ENCODE peak calls at places on chromosomes 1 and 21, in six cellular contexts. T is heart left ventricle, Y is spleen, U is RWPE1, O is brain microvascular endothelial cell, J is sigmoid colon. Q is an unnamed sample.

GRCh38 chr1:161440312-161440894 is 64.9 kb upstream of the FCGR2A start:
- DNase-seq in T (peak), O (no peak), J (peak), Y (peak), U (peak), Q (no peak)

GRCh38 chr1:167693425-167694045 is 28.2 kb upstream of the MPZL1 start:
- DNase-seq in J (no peak), O (no peak), U (no peak), T (no peak), Y (no peak), Q (no peak)

GRCh38 chr1:160436975-160437374 is 36.6 kb downstream of the VANGL2 start:
- DNase-seq in J (no peak), U (no peak), T (no peak), Y (no peak), O (no peak), Q (no peak)

GRCh38 chr1:99170516-99170915 is 93.8 kb upstream of the PLPPR4 start:
- DNase-seq in U (peak), Y (no peak), O (no peak), J (no peak), T (no peak), Q (no peak)

GRCh38 chr1:92832537-92833160 is 809 bp downstream of the RPL5 start:
- DNase-seq in O (no peak), T (no peak), J (no peak), U (no peak), Y (no peak), Q (no peak)

GRCh38 chr1:53697671-53698380 is 41.1 kb downstream of the GLIS1 start:
- DNase-seq in T (no peak), J (peak), U (no peak), Y (peak), O (peak), Q (no peak)

GRCh38 chr1:118618618-118619340 is 369.4 kb downstream of the TBX15 start:
- DNase-seq in Y (no peak), T (no peak), J (no peak), U (no peak), O (no peak), Q (no peak)

GRCh38 chr1:229339520-229339919 is 3.3 kb downstream of the CCSAP start:
- DNase-seq in J (no peak), U (no peak), O (no peak), Y (no peak), T (no peak), Q (no peak)

GRCh38 chr21:42191978-42192595 is 26.9 kb upstream of the ABCG1 start:
- DNase-seq in J (no peak), T (no peak), Y (no peak), O (no peak), U (no peak), Q (no peak)

GRCh38 chr21:42191064-42191463 is 27.9 kb upstream of the ABCG1 start:
- DNase-seq in J (no peak), O (no peak), T (no peak), Y (no peak), U (no peak), Q (no peak)

GRCh38 chr21:42193721-42194120 is 25.2 kb upstream of the ABCG1 start:
- DNase-seq in O (no peak), T (no peak), Y (no peak), J (no peak), U (no peak), Q (no peak)

GRCh38 chr21:42194863-42195262 is 24.1 kb upstream of the ABCG1 start:
- DNase-seq in T (no peak), U (no peak), J (no peak), O (no peak), Y (no peak), Q (no peak)

DNA sequence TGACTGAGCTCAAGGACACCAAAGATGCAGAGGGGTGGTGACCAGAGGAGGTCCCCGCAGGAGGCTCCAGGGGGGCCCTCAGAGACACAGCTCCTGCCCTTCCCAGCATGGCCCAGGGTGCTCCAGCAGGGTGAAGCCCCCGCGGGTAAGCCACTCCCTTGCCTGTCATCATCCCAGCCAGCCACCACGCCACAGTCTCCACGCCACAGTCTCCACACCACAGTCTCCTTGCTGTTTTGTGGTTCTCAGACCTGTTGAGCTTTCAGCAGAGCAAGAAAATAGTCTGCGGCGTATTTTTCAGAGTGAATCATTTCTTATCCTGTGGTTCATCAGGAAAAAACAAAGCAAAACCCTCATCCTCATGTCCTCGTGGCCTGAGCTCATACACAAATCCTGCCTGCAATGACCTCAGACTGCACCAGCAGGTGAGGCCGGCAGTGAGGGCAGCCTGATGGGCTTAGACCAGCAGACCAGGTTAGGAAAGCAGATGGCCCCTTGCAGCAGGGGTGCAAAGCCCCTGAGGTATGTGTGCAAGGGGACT is 25.7 kb upstream of the ABCG1 start:
- DNase-seq in O (peak), Y (no peak), T (no peak), J (no peak), U (no peak), Q (no peak)
- H3K27ac ChIP-seq in O (no peak), Y (no peak), T (no peak), J (no peak), U (peak), Q (no peak)

DNA sequence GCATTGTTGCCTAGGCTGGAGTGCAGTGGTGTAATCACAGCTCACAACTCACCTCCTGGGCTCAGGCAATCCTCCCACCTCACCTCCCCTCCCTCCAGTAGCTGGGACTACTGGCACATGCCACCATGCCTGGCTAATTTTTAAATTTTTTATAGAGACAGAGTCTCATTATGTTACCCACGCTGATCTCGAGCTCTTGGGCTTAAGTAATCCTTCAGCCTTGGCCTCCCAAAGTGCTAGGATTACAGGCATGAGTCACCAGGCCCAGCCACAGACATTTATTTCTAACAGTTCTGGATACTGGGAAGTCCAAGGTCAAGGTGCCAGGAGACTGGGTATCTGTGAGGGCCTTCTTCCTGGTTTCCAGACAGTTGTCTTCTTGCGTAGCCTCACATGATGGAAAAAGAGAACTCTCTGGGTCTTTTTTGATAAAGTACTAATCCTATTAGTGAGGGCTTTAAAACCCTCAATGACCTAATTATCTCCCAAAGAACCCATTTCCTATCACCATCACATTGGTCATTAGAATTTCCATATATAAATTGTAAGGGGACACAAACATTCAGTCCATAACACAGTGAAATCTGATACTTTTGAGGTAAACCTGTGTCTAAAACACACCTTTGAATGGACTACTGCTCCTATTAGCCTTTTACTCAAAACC is 67.9 kb downstream of the PHACTR4 start:
- DNase-seq in O (peak), Y (no peak), U (no peak), J (no peak), T (peak), Q (no peak)
- H3K27ac ChIP-seq in O (peak), Y (peak), U (peak), J (peak), T (peak), Q (no peak)

DNA sequence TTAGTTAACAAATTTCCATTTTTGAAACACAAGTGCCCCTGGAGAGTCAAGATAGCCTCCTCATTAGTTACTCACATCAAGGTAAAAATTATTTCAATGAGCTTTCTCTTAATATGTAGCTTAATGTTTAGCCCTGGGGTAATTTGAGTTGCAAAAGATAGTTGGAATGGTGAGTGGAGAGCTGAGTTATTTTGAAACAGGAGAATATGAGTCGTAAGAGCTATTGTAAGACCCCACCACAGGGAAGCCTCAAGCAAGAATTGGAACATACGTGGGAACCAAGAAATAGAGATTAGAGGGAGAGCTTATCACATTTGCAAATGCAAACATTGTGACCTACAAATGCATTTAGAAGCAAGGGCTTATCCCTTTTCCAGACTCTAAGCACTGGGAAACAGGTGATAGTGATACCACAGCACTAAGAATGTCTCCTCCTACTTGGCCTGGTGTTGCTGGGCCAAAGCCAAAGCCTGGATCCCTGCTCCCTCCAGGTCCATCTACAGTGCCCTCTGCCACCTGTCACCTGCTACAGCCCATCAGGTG is 635.1 kb downstream of the PTPRC start:
- DNase-seq in Y (no peak), O (no peak), J (no peak), T (no peak), U (peak), Q (no peak)
- H3K27ac ChIP-seq in Y (no peak), O (no peak), J (no peak), T (no peak), U (no peak), Q (no peak)

GRCh38 chr1:33257759-33258712 is 1.7 kb downstream of the ZNF362 start:
- DNase-seq in O (no peak), U (no peak), Y (no peak), J (no peak), T (no peak), Q (no peak)

GRCh38 chr1:33256701-33257387 is 552 bp downstream of the ZNF362 start:
- DNase-seq in Y (peak), T (peak), J (no peak), U (peak), O (peak), Q (no peak)

GRCh38 chr1:33256335-33256700 is at the start of gene ZNF362:
- DNase-seq in Y (peak), T (peak), U (peak), O (peak), J (no peak), Q (peak)

GRCh38 chr1:33258788-33259274 is 2.5 kb downstream of the ZNF362 start:
- DNase-seq in O (no peak), Y (no peak), T (no peak), U (no peak), J (no peak), Q (no peak)

GRCh38 chr1:33257388-33257758 is 1.1 kb downstream of the ZNF362 start:
- DNase-seq in O (no peak), T (no peak), Y (no peak), J (no peak), U (no peak), Q (no peak)
- H3K27ac ChIP-seq in O (peak), T (peak), Y (peak), J (peak), U (peak), Q (peak)

GRCh38 chr1:236808564-236809130 is 13.6 kb downstream of the MTR start:
- DNase-seq in Y (no peak), J (no peak), O (no peak), U (no peak), T (no peak), Q (no peak)
- H3K27ac ChIP-seq in Y (no peak), J (no peak), O (no peak), U (no peak), T (peak), Q (no peak)

GRCh38 chr21:43735236-43736091 is 16.5 kb downstream of the PDXK start:
- DNase-seq in Y (no peak), O (no peak), U (no peak), T (no peak), J (peak), Q (no peak)

GRCh38 chr21:43734131-43734634 is 15.3 kb downstream of the PDXK start:
- DNase-seq in T (no peak), Y (no peak), O (no peak), U (no peak), J (no peak), Q (no peak)

GRCh38 chr21:43733529-43734071 is 14.7 kb downstream of the PDXK start:
- DNase-seq in J (no peak), U (peak), O (no peak), Y (no peak), T (peak), Q (no peak)

GRCh38 chr21:43736224-43736883 is 17.4 kb downstream of the PDXK start:
- DNase-seq in U (no peak), Y (no peak), J (peak), T (no peak), O (no peak), Q (no peak)

DNA sequence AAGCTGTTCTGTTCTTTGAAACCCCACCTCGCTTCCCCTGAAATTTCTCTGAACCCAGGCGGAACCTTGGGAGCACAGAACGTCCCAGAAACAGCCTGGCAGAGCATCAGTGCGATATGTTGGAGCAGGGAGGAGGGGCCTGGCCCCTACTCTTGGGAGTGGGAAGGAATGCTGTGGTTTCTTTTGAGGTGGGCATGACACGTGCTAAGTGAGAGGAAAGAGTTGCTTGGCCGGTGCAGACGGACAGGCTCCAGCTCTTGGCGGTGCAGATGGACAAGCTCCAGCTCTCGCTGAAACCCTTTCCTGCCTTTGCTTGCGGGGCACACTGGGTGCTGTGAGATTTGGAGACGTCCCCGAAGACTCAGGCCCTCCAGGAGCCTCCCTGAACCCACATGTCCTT is 15.9 kb downstream of the PDXK start:
- DNase-seq in T (no peak), J (peak), Y (no peak), U (no peak), O (no peak), Q (no peak)
- H3K27ac ChIP-seq in T (no peak), J (no peak), Y (no peak), U (peak), O (no peak), Q (peak)

DNA sequence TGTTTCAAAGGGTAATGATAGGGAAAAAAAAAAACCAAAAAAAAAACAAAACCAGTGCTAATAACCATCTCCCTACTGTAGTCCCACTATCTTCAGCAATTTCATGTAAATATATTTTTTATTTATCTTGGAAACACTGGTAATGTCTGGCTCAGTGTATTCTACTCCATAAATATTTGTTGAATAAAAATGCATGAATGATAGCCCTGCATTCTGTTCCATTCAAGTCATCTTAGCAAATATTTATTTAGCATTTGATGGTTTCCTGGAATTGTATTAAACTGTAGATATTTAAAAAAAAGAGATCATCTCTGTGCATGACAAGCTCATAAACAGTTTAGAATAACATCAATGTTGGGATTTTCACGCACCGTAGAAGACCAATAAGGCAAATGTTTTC is 24.2 kb downstream of the IL23R start:
- DNase-seq in Y (no peak), T (no peak), J (no peak), O (no peak), U (no peak), Q (no peak)
- H3K27ac ChIP-seq in Y (no peak), T (no peak), J (no peak), O (no peak), U (no peak), Q (no peak)

GRCh38 chr1:55930931-55931271 is 648.5 kb downstream of the PLPP3 start:
- DNase-seq in J (no peak), O (no peak), Y (no peak), U (no peak), T (no peak), Q (no peak)
- H3K27ac ChIP-seq in J (peak), O (no peak), Y (no peak), U (peak), T (no peak), Q (no peak)

GRCh38 chr1:27598288-27598687 is 5.7 kb downstream of the AHDC1 start:
- DNase-seq in T (peak), O (no peak), J (peak), Y (no peak), U (no peak), Q (no peak)

GRCh38 chr1:27600500-27601175 is 3.3 kb downstream of the AHDC1 start:
- DNase-seq in J (no peak), T (no peak), Y (no peak), U (no peak), O (no peak), Q (no peak)

GRCh38 chr1:27601321-27601770 is 2.6 kb downstream of the AHDC1 start:
- DNase-seq in Y (no peak), T (no peak), J (no peak), U (no peak), O (no peak), Q (no peak)

GRCh38 chr1:27598902-27599528 is 4.9 kb downstream of the AHDC1 start:
- DNase-seq in U (no peak), J (peak), O (peak), Y (no peak), T (peak), Q (no peak)

GRCh38 chr1:27599605-27600499 is 4.1 kb downstream of the AHDC1 start:
- DNase-seq in O (no peak), Y (no peak), T (no peak), U (peak), J (no peak), Q (no peak)
- H3K27ac ChIP-seq in O (no peak), Y (peak), T (peak), U (peak), J (peak), Q (peak)